ENCODE peak calls at places on chromosome 20, in eight cellular contexts. C is ascending aorta, G is cardiac muscle cell, H is RWPE1, B is H9, J is tibial artery, S is dorsolateral prefrontal cortex, I is GM12865. A is an unnamed sample.
A peak's percentile ranks its signal among the peaks of the same experiment; 100 is the strongest.

GRCh38 chr20:37270586-37271420 is 9.2 kb upstream of the GHRH start:
- DNase-seq in C (no peak), G (peak; percentile 18), H (no peak), B (no peak), J (no peak), S (no peak), I (peak; percentile 80), A (no peak)

GRCh38 chr20:5680227-5680626 is 70.0 kb upstream of the SHLD1 start:
- DNase-seq in C (no peak), G (no peak), H (peak; percentile 31), B (no peak), J (no peak), S (no peak), I (no peak), A (no peak)

GRCh38 chr20:54340667-54341081 is 132.8 kb downstream of the PFDN4 start:
- DNase-seq in C (no peak), G (peak; percentile 67), H (peak; percentile 19), B (no peak), J (no peak), S (no peak), I (no peak), A (no peak)

GRCh38 chr20:5153152-5153467 is 26.3 kb downstream of the CDS2 start:
- DNase-seq in C (no peak), G (no peak), H (no peak), B (no peak), J (no peak), S (no peak), I (no peak), A (no peak)

GRCh38 chr20:6295026-6295425 is 172.2 kb upstream of the FERMT1 start:
- DNase-seq in C (no peak), G (no peak), H (no peak), B (no peak), J (no peak), S (no peak), I (no peak), A (no peak)

GRCh38 chr20:19265646-19266374 is 53.4 kb downstream of the SLC24A3 start:
- DNase-seq in C (peak; percentile 8), G (no peak), H (peak; percentile 28), B (peak; percentile 87), J (no peak), S (no peak), I (peak; percentile 65), A (peak; percentile 15)

GRCh38 chr20:11328839-11329238 is 588.9 kb upstream of the BTBD3 start:
- DNase-seq in C (no peak), G (no peak), H (no peak), B (no peak), J (no peak), S (no peak), I (no peak), A (no peak)

GRCh38 chr20:19583532-19584175 is 174.4 kb upstream of the RIN2 start:
- DNase-seq in C (peak; percentile 82), G (peak; percentile 51), H (peak; percentile 52), B (peak; percentile 91), J (peak; percentile 59), S (peak; percentile 43), I (peak; percentile 49), A (peak; percentile 91)

GRCh38 chr20:32674362-32674789 is 635 bp upstream of the C20orf203 start:
- DNase-seq in C (no peak), G (peak; percentile 64), H (peak; percentile 82), B (no peak), J (no peak), S (no peak), I (peak; percentile 78), A (peak; percentile 52)

GRCh38 chr20:43349841-43350240 is 107.9 kb upstream of the SRSF6 start:
- DNase-seq in C (no peak), G (no peak), H (no peak), B (no peak), J (no peak), S (no peak), I (no peak), A (no peak)

GRCh38 chr20:25486377-25486776 is 78.9 kb downstream of the GINS1 start:
- DNase-seq in C (no peak), G (peak; percentile 65), H (no peak), B (no peak), J (no peak), S (peak; percentile 63), I (no peak), A (no peak)

GRCh38 chr20:6632187-6632586 is 135.3 kb upstream of the BMP2 start:
- DNase-seq in C (no peak), G (peak; percentile 69), H (peak; percentile 30), B (no peak), J (no peak), S (no peak), I (peak; percentile 12), A (no peak)

GRCh38 chr20:55160022-55160421 is 684.6 kb downstream of the DOK5 start:
- DNase-seq in C (no peak), G (no peak), H (no peak), B (no peak), J (no peak), S (no peak), I (no peak), A (peak; percentile 14)

GRCh38 chr20:13819885-13820645 is 35.2 kb downstream of the NDUFAF5 start:
- DNase-seq in C (no peak), G (peak; percentile 59), H (peak; percentile 79), B (peak; percentile 38), J (no peak), S (no peak), I (peak; percentile 63), A (peak; percentile 8)

GRCh38 chr20:63025534-63026331 is 19.0 kb upstream of the BHLHE23 start:
- DNase-seq in C (no peak), G (peak; percentile 61), H (peak; percentile 69), B (peak; percentile 34), J (no peak), S (peak; percentile 49), I (no peak), A (no peak)

GRCh38 chr20:9214676-9215075 is 145.8 kb downstream of the PLCB4 start:
- DNase-seq in C (no peak), G (peak; percentile 97), H (no peak), B (no peak), J (no peak), S (no peak), I (no peak), A (no peak)

GRCh38 chr20:49278036-49278816 is at the start of gene ZNFX1:
- DNase-seq in C (peak; percentile 99), G (peak; percentile 99), H (peak; percentile 99), B (peak; percentile 98), J (peak; percentile 99), S (peak; percentile 99), I (peak; percentile 99), A (peak; percentile 97)
- TF ChIP-seq CTCF in C (no peak), G (no peak), H (no peak), B (peak; percentile 25), J (no peak), S (peak; percentile 16), I (no peak), A (no peak)

GRCh38 chr20:38725959-38726848 is 1.9 kb downstream of the SLC32A1 start:
- DNase-seq in C (no peak), G (peak; percentile 46), H (peak; percentile 69), B (peak; percentile 93), J (no peak), S (no peak), I (peak; percentile 44), A (peak; percentile 86)
- TF ChIP-seq CTCF in C (peak; percentile 38), G (peak; percentile 46), H (peak; percentile 45), B (peak; percentile 80), J (peak; percentile 27), S (peak; percentile 46), I (peak; percentile 46), A (peak; percentile 65)

GRCh38 chr20:50340586-50340985 is 150.0 kb downstream of the CEBPB start:
- DNase-seq in C (no peak), G (no peak), H (no peak), B (no peak), J (no peak), S (no peak), I (no peak), A (no peak)

GRCh38 chr20:50339196-50339901 is 148.7 kb downstream of the CEBPB start:
- DNase-seq in C (no peak), G (peak; percentile 60), H (peak; percentile 49), B (no peak), J (no peak), S (peak; percentile 19), I (peak; percentile 34), A (no peak)

GRCh38 chr20:50337521-50338466 is 147.2 kb downstream of the CEBPB start:
- DNase-seq in C (no peak), G (no peak), H (no peak), B (no peak), J (no peak), S (no peak), I (no peak), A (no peak)

GRCh38 chr20:50336631-50337030 is 146.0 kb downstream of the CEBPB start:
- DNase-seq in C (no peak), G (no peak), H (no peak), B (no peak), J (no peak), S (no peak), I (no peak), A (no peak)

DNA sequence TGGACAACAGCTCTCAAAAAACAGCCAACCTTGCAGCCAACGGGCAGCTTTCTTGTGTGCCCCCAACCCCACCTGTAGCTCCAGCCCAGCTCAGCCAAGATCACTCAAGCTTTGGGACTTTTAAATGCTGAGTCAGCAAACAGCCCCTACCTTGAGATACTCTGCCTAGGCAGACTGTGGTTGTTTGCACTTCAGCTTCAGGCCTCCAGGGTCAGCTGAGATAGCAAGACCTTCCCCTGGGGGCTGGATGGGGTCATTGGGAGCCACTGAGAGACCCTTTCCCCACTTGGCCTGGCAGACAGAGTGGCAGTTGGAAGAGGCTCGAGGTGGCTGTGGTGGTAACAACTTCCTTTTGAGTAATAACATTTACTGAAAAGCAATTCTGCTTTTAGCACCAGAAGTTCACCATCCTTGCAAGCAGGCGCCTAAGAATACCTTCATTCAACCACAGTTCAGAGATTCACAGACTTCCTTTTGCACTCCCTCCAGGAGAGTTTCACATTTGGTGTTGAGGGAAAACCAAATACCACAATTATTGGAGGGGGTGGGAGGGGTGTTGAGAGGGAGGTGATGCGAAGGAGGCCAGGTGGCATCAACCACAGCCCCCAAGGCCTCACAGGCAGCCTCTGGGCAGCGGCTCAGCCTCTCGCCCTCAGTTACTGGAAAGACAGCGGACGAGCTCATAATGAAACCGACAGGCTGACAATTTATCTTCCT is 148.0 kb downstream of the CEBPB start:
- DNase-seq in C (no peak), G (peak; percentile 37), H (no peak), B (peak; percentile 58), J (no peak), S (peak; percentile 33), I (peak; percentile 92), A (no peak)
- TF ChIP-seq CTCF in C (no peak), G (no peak), H (no peak), B (peak; percentile 49), J (no peak), S (no peak), I (peak; percentile 34), A (no peak)

GRCh38 chr20:45732199-45732598 is 10.1 kb downstream of the SPINT4 start:
- DNase-seq in C (no peak), G (no peak), H (no peak), B (no peak), J (no peak), S (no peak), I (no peak), A (no peak)

GRCh38 chr20:45735552-45735951 is 13.4 kb downstream of the SPINT4 start:
- DNase-seq in C (no peak), G (no peak), H (no peak), B (no peak), J (no peak), S (no peak), I (peak; percentile 52), A (no peak)

DNA sequence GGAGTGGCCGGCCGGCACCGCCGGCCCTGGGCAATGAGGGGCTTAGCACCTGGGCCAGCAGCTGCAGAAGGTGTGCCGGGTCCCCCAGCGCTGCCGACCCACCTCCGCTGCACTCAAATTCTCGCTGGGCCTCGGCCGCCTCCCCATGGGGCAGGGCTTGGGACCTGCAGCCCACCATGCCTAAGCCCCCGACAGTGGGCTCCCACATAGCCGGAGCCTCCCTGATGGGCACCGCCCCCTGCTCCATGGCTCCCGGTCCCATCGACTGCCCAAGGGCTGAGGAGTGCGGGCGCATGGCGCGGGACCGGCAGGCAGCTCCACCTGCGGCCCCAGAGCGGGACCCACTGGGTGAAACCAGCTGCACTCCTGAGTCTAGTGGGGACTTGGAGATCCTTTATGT is 13.8 kb downstream of the SPINT4 start:
- DNase-seq in C (no peak), G (no peak), H (no peak), B (no peak), J (no peak), S (no peak), I (no peak), A (no peak)
- TF ChIP-seq CTCF in C (no peak), G (no peak), H (no peak), B (no peak), J (no peak), S (no peak), I (no peak), A (no peak)

A was measured in nephron progenitor cell.